ENCODE peak calls at places on chromosomes 11 and 22, in eight cellular contexts. X is PC-9, B is small intestine, N is psoas muscle, F is BE2C, W is ovary, Q is left lung, M is aorta. P is an unnamed sample. For H3K4me1, the result is how much of the 10 kb centered on the place peaks cover.

GRCh38 chr22:32237021-32237420 is 18.1 kb downstream of the SLC5A4 start:
- DNase-seq in B (no peak), W (no peak), Q (no peak), N (no peak), F (peak), X (no peak), M (no peak), P (no peak)

GRCh38 chr11:65297026-65297667 is 17.5 kb upstream of the CDC42EP2 start:
- DNase-seq in M (no peak), Q (no peak), X (no peak), W (no peak), F (no peak), N (peak), B (no peak), P (no peak)

GRCh38 chr11:1484061-1484671 is 2.4 kb downstream of the MOB2 start:
- DNase-seq in B (no peak), M (peak), Q (no peak), X (no peak), W (no peak), F (peak), N (peak), P (no peak)

GRCh38 chr11:110763249-110764011 is 51.2 kb upstream of the ARHGAP20 start:
- DNase-seq in Q (peak), X (no peak), F (no peak), B (no peak), M (peak), N (peak), W (no peak), P (peak)

GRCh38 chr11:57476223-57476882 is 16.0 kb downstream of the RTN4RL2 start:
- DNase-seq in B (no peak), M (peak), N (peak), W (peak), F (no peak), Q (no peak), X (peak), P (no peak)

GRCh38 chr22:46843691-46844297 is 81.3 kb downstream of the TBC1D22A start:
- DNase-seq in B (no peak), X (no peak), Q (no peak), M (no peak), F (no peak), W (no peak), N (no peak), P (no peak)

GRCh38 chr11:69051381-69052342 is 2.9 kb downstream of the TPCN2 start:
- DNase-seq in M (no peak), Q (no peak), F (no peak), B (no peak), W (no peak), N (peak), X (no peak), P (no peak)

GRCh38 chr11:96082002-96082899 is 158.3 kb upstream of the MTMR2 start:
- DNase-seq in W (no peak), Q (no peak), N (no peak), X (no peak), B (no peak), F (peak), M (no peak), P (peak)

GRCh38 chr22:45870011-45870410 is 107.0 kb downstream of the WNT7B start:
- DNase-seq in X (no peak), F (no peak), Q (no peak), M (no peak), B (no peak), W (no peak), N (no peak), P (no peak)

GRCh38 chr22:44378380-44378779 is 65.6 kb upstream of the SHISAL1 start:
- DNase-seq in W (no peak), N (no peak), F (peak), X (no peak), B (no peak), Q (no peak), M (peak), P (no peak)

GRCh38 chr11:75421035-75421602 is 11.9 kb downstream of the KLHL35 start:
- DNase-seq in M (peak), N (no peak), Q (no peak), X (no peak), B (no peak), F (no peak), W (no peak), P (no peak)

GRCh38 chr11:71203681-71204080 is 48.7 kb downstream of the SHANK2 start:
- DNase-seq in M (peak), F (no peak), N (peak), Q (no peak), W (no peak), B (no peak), X (no peak), P (no peak)

GRCh38 chr11:78131956-78132355 is 7.5 kb downstream of the ALG8 start:
- DNase-seq in F (no peak), W (no peak), B (no peak), M (no peak), Q (no peak), X (no peak), N (no peak), P (no peak)

GRCh38 chr22:45863981-45864751 is 112.8 kb downstream of the WNT7B start:
- DNase-seq in X (peak), M (peak), W (no peak), F (peak), Q (peak), N (peak), B (peak), P (peak)

GRCh38 chr11:47950396-47950795 is 30.0 kb upstream of the PTPRJ start:
- DNase-seq in F (no peak), W (no peak), M (no peak), B (no peak), N (no peak), X (no peak), Q (no peak), P (no peak)

GRCh38 chr11:113873241-113873626 is 2.1 kb downstream of the USP28 start:
- DNase-seq in M (no peak), F (no peak), N (peak), X (no peak), B (no peak), W (no peak), Q (no peak), P (peak)

GRCh38 chr11:94175545-94175944 is 46.9 kb downstream of the PANX1 start:
- DNase-seq in X (no peak), F (no peak), M (no peak), N (no peak), W (no peak), B (no peak), Q (no peak), P (no peak)

GRCh38 chr11:103609117-103610066 is 427.0 kb upstream of the DDI1 start:
- DNase-seq in M (no peak), B (no peak), F (no peak), Q (no peak), N (no peak), X (peak), W (no peak), P (peak)

GRCh38 chr11:27084407-27084985 is 43.9 kb downstream of the BBOX1 start:
- DNase-seq in Q (no peak), B (no peak), F (no peak), M (no peak), X (no peak), W (no peak), N (no peak), P (no peak)

GRCh38 chr22:24051568-24051967 is 40.5 kb downstream of the CABIN1 start:
- DNase-seq in M (peak), Q (no peak), F (no peak), N (no peak), X (no peak), B (no peak), W (no peak), P (no peak)

GRCh38 chr11:113690619-113691569 is 15.2 kb downstream of the TMPRSS5 start:
- DNase-seq in Q (peak), N (peak), B (peak), W (no peak), F (peak), M (peak), X (peak), P (no peak)

DNA sequence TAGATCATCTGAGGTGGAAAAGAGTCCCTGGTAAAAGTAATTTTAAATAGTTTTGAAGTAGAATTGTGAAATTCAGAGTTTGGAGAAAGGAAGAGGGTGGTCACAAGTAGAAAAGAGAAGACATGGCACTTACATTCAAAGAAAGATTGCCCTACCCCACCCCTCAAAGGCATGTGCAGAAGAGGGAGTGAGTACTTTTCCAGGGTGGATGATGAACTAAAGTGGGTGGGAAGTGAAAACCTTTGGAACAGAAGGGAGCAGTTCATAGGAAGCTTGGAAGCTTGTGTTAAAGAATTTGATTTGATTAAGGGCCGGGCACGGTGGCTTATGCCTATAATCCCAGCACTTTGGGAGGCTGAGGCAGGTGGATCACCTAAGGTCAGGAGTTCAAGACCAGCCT is 23.6 kb downstream of the SREBF2 start:
- DNase-seq in X (no peak), M (no peak), Q (no peak), N (no peak), F (no peak), B (peak), W (no peak), P (no peak)
- H3K4me1 ChIP-seq in X (under half), M (under half), Q (under half), N (under half), F (under half), B (under half), W (under half), P (under half)

GRCh38 chr11:67278135-67278938 is 10.8 kb upstream of the ANKRD13D start:
- DNase-seq in X (no peak), Q (peak), N (peak), F (no peak), W (no peak), B (no peak), M (peak), P (no peak)
- H3K4me1 ChIP-seq in X (under half), Q (half or more), N (under half), F (under half), W (under half), B (under half), M (under half), P (under half)

GRCh38 chr22:25451480-25452114 is 112.9 kb upstream of the GRK3 start:
- DNase-seq in X (no peak), Q (no peak), F (no peak), N (no peak), M (no peak), B (no peak), W (no peak), P (no peak)

GRCh38 chr22:25449781-25450317 is 114.6 kb upstream of the GRK3 start:
- DNase-seq in B (no peak), Q (no peak), W (no peak), N (no peak), M (no peak), F (no peak), X (no peak), P (no peak)

GRCh38 chr22:25447067-25447688 is 117.3 kb upstream of the GRK3 start:
- DNase-seq in F (no peak), Q (no peak), N (no peak), M (no peak), X (no peak), B (no peak), W (no peak), P (no peak)

GRCh38 chr22:25447689-25448434 is 116.6 kb upstream of the GRK3 start:
- DNase-seq in W (peak), F (peak), M (peak), B (peak), N (peak), Q (peak), X (peak), P (peak)

DNA sequence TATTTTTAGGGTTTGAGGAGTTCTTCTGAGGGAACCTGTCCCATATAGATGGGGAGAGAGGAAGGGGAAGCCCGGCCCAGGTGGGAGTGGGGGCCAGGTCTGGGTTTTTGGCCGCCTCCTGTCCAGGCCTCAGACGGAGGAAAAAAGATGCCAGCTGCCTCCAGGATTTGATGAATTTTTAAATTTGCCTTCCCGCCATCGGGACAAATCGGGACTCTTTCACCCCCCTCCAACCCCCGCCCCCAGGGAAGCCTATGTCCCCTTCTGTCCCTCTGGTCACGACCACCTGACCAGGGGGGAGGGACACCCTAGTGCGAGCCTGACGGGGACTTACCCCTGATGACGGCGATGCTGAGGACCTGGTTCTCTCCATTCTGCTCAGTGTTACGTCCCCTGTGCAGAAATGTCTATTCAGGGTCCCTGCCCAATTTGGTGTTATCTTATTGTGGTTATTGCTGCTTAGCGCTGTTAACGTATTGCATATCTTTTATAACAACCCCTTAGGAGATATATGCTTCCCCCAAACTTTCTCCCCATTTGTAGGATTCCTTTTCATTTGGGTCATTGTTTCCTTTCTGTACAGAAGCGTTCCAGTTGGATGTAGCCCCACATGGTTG is 115.9 kb upstream of the GRK3 start:
- DNase-seq in M (no peak), X (no peak), F (peak), Q (no peak), N (no peak), B (peak), W (no peak), P (peak)
- H3K4me1 ChIP-seq in M (under half), X (under half), F (under half), Q (under half), N (under half), B (under half), W (under half), P (under half)

GRCh38 chr11:73145986-73146575 is 4.0 kb upstream of the FCHSD2 start:
- DNase-seq in M (no peak), W (no peak), F (no peak), Q (no peak), X (no peak), B (no peak), N (no peak), P (no peak)
- H3K4me1 ChIP-seq in M (under half), W (under half), F (under half), Q (under half), X (under half), B (under half), N (under half), P (under half)

DNA sequence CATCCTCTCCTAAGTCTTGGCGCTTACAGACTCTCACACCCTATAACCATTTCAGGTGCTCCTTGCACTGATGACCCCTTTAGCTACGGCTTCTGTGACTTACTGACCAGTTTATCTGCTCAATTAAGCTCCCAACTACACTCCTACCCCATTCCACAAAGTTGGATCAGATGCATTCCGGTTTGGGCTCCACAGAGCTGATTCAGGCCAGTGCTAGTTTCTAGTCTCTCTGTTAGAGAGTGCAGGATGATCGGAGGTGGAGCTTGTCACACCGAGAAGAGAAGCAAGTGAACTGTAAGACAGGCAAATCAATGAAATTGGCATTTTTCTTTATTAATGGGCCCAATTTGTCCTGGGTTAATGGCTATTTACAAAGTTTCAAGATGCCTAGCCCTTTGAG is 436.8 kb upstream of the CADM1 start:
- DNase-seq in F (no peak), X (no peak), N (no peak), B (no peak), W (no peak), Q (no peak), M (no peak), P (no peak)
- H3K4me1 ChIP-seq in F (under half), X (under half), N (under half), B (under half), W (under half), Q (under half), M (under half), P (under half)

GRCh38 chr11:31818874-31819331 is 7.8 kb upstream of the PAX6 start:
- DNase-seq in B (no peak), Q (no peak), X (no peak), F (no peak), W (no peak), M (no peak), N (no peak), P (no peak)

GRCh38 chr11:31816467-31817053 is 5.4 kb upstream of the PAX6 start:
- DNase-seq in Q (no peak), F (no peak), M (no peak), W (no peak), N (no peak), X (no peak), B (peak), P (no peak)

GRCh38 chr11:31817054-31817620 is 6.0 kb upstream of the PAX6 start:
- DNase-seq in F (no peak), Q (no peak), M (no peak), N (no peak), B (no peak), W (no peak), X (no peak), P (no peak)

GRCh38 chr11:31819533-31820437 is 8.7 kb upstream of the PAX6 start:
- DNase-seq in Q (no peak), B (no peak), X (no peak), M (no peak), N (no peak), W (no peak), F (no peak), P (no peak)

GRCh38 chr11:31817621-31818493 is 6.7 kb upstream of the PAX6 start:
- DNase-seq in W (no peak), B (no peak), F (no peak), M (no peak), X (no peak), N (no peak), Q (no peak), P (no peak)
- H3K4me1 ChIP-seq in W (under half), B (under half), F (under half), M (under half), X (under half), N (under half), Q (half or more), P (under half)

DNA sequence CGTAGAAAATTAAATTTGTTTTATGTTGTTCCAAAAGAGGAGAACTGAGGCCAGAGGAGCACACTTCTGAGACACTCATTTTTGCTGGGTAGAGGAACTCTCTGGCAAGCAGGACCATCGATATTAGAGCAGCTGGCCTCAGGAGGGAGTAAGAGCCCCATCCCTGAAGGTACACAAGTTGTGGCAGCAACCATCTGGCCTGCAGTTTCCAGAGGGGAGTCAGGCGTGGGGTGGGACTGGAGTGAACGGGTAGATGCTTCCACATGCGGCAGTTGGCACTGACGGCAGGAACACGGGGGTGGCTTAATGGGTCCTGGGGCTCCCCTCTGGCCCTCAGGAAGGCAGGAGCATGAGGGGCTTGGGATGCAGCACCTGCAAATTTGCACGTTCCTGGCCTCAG is 13.2 kb upstream of the SSTR3 start:
- DNase-seq in N (no peak), X (no peak), B (no peak), Q (no peak), M (no peak), W (no peak), F (no peak), P (no peak)
- H3K4me1 ChIP-seq in N (under half), X (under half), B (under half), Q (half or more), M (under half), W (under half), F (under half), P (under half)

P was measured in endothelial cell of umbilical vein.